ENCODE peak calls at places on chromosomes 16 and 17, in seven cellular contexts. One of them, this sample, is unnamed.

GRCh38 chr16:70651524-70651923 is 5.2 kb downstream of the IL34 start:
- DNase-seq in choroid plexus epithelial cell: peak
- DNase-seq in BE2C: no peak
- DNase-seq in cardiac muscle cell: no peak
- DNase-seq in GM23338: no peak
- DNase-seq in putamen: no peak
- DNase-seq in MG63: no peak
- DNase-seq in this sample: no peak

GRCh38 chr17:68542698-68543463 is 30.7 kb downstream of the PRKAR1A start:
- DNase-seq in cardiac muscle cell: no peak
- DNase-seq in GM23338: no peak
- DNase-seq in putamen: no peak
- DNase-seq in BE2C: no peak
- DNase-seq in MG63: no peak
- DNase-seq in choroid plexus epithelial cell: no peak
- DNase-seq in this sample: no peak

GRCh38 chr16:85094176-85094805 is 18.0 kb downstream of the CIBAR2 start:
- DNase-seq in choroid plexus epithelial cell: no peak
- DNase-seq in cardiac muscle cell: no peak
- DNase-seq in BE2C: no peak
- DNase-seq in putamen: no peak
- DNase-seq in MG63: no peak
- DNase-seq in GM23338: no peak
- DNase-seq in this sample: no peak

GRCh38 chr17:45277992-45278391 is 16.1 kb upstream of the SPATA32 start:
- DNase-seq in GM23338: no peak
- DNase-seq in cardiac muscle cell: peak
- DNase-seq in BE2C: no peak
- DNase-seq in MG63: peak
- DNase-seq in choroid plexus epithelial cell: peak
- DNase-seq in putamen: no peak
- DNase-seq in this sample: no peak

GRCh38 chr17:65433592-65433991 is 127.9 kb downstream of the AXIN2 start:
- DNase-seq in choroid plexus epithelial cell: peak
- DNase-seq in GM23338: no peak
- DNase-seq in cardiac muscle cell: no peak
- DNase-seq in BE2C: no peak
- DNase-seq in putamen: no peak
- DNase-seq in MG63: no peak
- DNase-seq in this sample: no peak

GRCh38 chr16:77211880-77212735 is 12.9 kb downstream of the SYCE1L start:
- DNase-seq in choroid plexus epithelial cell: peak
- DNase-seq in GM23338: peak
- DNase-seq in putamen: no peak
- DNase-seq in BE2C: peak
- DNase-seq in cardiac muscle cell: peak
- DNase-seq in MG63: peak
- DNase-seq in this sample: peak

GRCh38 chr17:37605813-37606505 is 3.3 kb downstream of the SYNRG start:
- DNase-seq in putamen: no peak
- DNase-seq in GM23338: no peak
- DNase-seq in cardiac muscle cell: no peak
- DNase-seq in choroid plexus epithelial cell: no peak
- DNase-seq in MG63: no peak
- DNase-seq in BE2C: no peak
- DNase-seq in this sample: no peak

GRCh38 chr16:9316615-9317014 is 225.2 kb downstream of the HAPSTR1 start:
- DNase-seq in GM23338: no peak
- DNase-seq in MG63: no peak
- DNase-seq in choroid plexus epithelial cell: no peak
- DNase-seq in cardiac muscle cell: no peak
- DNase-seq in putamen: peak
- DNase-seq in BE2C: no peak
- DNase-seq in this sample: no peak

GRCh38 chr17:17526369-17526768 is 30.2 kb upstream of the RASD1 start:
- DNase-seq in cardiac muscle cell: no peak
- DNase-seq in BE2C: no peak
- DNase-seq in choroid plexus epithelial cell: no peak
- DNase-seq in putamen: no peak
- DNase-seq in MG63: no peak
- DNase-seq in GM23338: no peak
- DNase-seq in this sample: no peak